ENCODE peak calls at places on chromosome 9, in nine cellular contexts. O, X, W, Q, B, T, N, G and Y are unnamed samples. For H3K27me3 and H4K20me1, the result is how much of the 10 kb centered on the place peaks cover.

GRCh38 chr9:121883281-121884056 is 209.6 kb downstream of the TTLL11 start:
- DNase-seq in X (no peak), O (peak), B (no peak), G (no peak), T (no peak), W (no peak), N (no peak), Q (no peak), Y (no peak)

GRCh38 chr9:89969156-89969566 is 364.3 kb downstream of the GADD45G start:
- DNase-seq in G (no peak), X (peak), B (no peak), Q (no peak), N (no peak), T (peak), W (no peak), O (peak), Y (no peak)

GRCh38 chr9:100317706-100318105 is 35.0 kb downstream of the TEX10 start:
- DNase-seq in Q (no peak), T (no peak), O (peak), N (peak), X (peak), B (no peak), G (no peak), W (no peak), Y (no peak)

GRCh38 chr9:84322830-84323229 is 17.7 kb downstream of the SLC28A3 start:
- DNase-seq in Q (no peak), O (peak), T (no peak), X (peak), G (no peak), N (peak), B (no peak), W (no peak), Y (no peak)

GRCh38 chr9:5799314-5799713 is 33.6 kb downstream of the ERMP1 start:
- DNase-seq in W (no peak), Q (peak), G (no peak), N (peak), X (peak), B (peak), O (peak), T (peak), Y (no peak)

GRCh38 chr9:113650207-113651131 is 186.9 kb downstream of the RGS3 start:
- DNase-seq in B (no peak), N (peak), Q (peak), W (peak), G (no peak), O (peak), T (peak), X (peak), Y (no peak)

GRCh38 chr9:115122937-115123336 is 5.0 kb upstream of the TNC start:
- DNase-seq in T (no peak), O (no peak), Q (no peak), B (no peak), X (no peak), N (no peak), G (no peak), W (no peak), Y (no peak)

GRCh38 chr9:112341741-112342140 is 8.3 kb upstream of the PTBP3 start:
- DNase-seq in T (peak), O (peak), Q (peak), B (no peak), G (no peak), N (peak), W (no peak), X (peak), Y (no peak)

GRCh38 chr9:114151426-114151956 is 3.8 kb upstream of the COL27A1 start:
- DNase-seq in Q (no peak), X (no peak), N (no peak), O (no peak), W (no peak), B (no peak), T (no peak), G (no peak), Y (no peak)

GRCh38 chr9:102461441-102461840 is 533.7 kb upstream of the CYLC2 start:
- DNase-seq in X (no peak), G (no peak), B (no peak), T (no peak), O (no peak), W (no peak), Q (no peak), N (no peak), Y (no peak)

DNA sequence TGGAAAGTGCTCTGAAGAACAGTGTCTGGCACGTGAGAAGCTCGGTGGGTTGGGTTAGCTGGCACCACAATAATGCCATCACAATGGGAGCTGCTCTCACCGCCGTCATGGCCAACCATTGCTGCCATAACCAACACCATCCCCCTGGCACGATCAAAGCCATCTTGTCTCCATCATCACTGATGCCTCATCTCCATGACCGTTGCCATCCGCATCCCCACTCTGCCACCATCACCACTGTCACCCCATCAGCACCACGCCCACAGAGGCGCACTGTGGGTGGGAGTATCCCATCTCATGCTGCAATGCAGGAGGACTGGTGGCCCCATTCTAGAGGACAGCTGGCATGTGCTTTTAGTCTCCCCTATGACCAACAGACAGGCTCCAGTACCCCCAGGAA is 23.7 kb downstream of the NR5A1 start:
- DNase-seq in X (no peak), T (no peak), B (no peak), G (no peak), Q (no peak), O (no peak), W (no peak), N (no peak), Y (no peak)
- H3K27me3 ChIP-seq in X (half or more), T (under half), B (under half), G (under half), Q (under half), O (under half), W (under half), N (under half), Y (under half)

GRCh38 chr9:93200989-93201339 is 17.0 kb downstream of the WNK2 start:
- DNase-seq in B (no peak), Q (no peak), T (peak), N (no peak), W (no peak), O (no peak), X (no peak), G (no peak), Y (no peak)
- H4K20me1 ChIP-seq in B (under half), Q (under half), T (under half), N (under half), W (under half), O (under half), X (under half), G (under half), Y (under half)

GRCh38 chr9:35800530-35800929 is 9.1 kb downstream of the NPR2 start:
- DNase-seq in X (no peak), N (no peak), O (no peak), Q (no peak), T (no peak), B (no peak), G (no peak), W (no peak), Y (no peak)
- H3K27me3 ChIP-seq in X (under half), N (under half), O (under half), Q (under half), T (under half), B (under half), G (under half), W (under half), Y (under half)

GRCh38 chr9:38162332-38162985 is 93.4 kb upstream of the SHB start:
- DNase-seq in N (peak), X (no peak), W (no peak), O (no peak), G (no peak), T (no peak), Q (no peak), B (no peak), Y (no peak)

GRCh38 chr9:38157711-38158110 is 88.7 kb upstream of the SHB start:
- DNase-seq in G (no peak), T (no peak), X (no peak), Q (no peak), W (no peak), N (no peak), B (no peak), O (no peak), Y (no peak)

GRCh38 chr9:38160613-38161215 is 91.7 kb upstream of the SHB start:
- DNase-seq in X (no peak), N (peak), O (peak), T (peak), B (peak), W (peak), Q (peak), G (no peak), Y (peak)

GRCh38 chr9:38159599-38159998 is 90.6 kb upstream of the SHB start:
- DNase-seq in O (no peak), W (no peak), N (no peak), B (no peak), X (no peak), Q (no peak), T (no peak), G (no peak), Y (no peak)

DNA sequence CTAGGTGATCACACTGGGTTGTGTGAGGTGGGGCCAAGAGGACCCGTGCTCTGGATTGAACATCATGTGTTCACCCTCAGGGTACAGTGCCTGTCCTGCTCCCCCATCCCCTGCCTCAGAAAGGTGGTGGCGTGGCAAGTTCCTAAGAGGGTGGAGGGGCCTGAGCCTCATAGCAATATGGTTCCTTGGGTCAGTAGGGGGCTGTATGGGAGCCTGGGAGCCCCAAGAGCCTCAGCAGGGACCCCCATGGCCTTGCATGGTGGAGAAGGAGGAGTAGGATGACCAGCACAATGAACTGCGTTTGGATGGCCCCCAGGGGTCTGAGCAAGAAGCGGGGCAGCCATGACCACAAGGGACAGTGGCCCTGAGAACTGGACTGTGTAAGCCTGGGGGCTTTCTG is 89.6 kb upstream of the SHB start:
- DNase-seq in Q (no peak), O (no peak), W (no peak), T (no peak), G (no peak), X (no peak), B (no peak), N (no peak), Y (no peak)
- H4K20me1 ChIP-seq in Q (under half), O (under half), W (under half), T (under half), G (under half), X (under half), B (under half), N (under half), Y (under half)

DNA sequence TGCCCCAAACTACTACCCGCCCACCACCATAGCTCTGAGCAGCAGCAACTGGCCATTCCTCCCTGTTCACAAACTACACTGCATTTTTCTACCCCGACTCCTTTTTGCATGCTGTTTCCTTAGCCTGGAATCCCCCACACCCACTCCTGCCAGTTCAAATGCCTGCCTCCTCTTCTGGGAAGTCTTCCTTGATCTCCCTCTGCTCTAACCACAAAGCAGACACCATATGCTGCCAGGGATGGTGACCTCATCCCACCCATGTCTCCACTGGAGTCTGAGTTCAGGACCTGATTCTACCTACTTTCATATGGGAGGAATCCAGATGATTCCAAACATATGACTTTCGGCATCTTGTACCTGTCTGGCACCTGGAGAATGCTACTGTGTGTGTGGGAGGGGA is 13.3 kb downstream of the ALDH1B1 start:
- DNase-seq in Q (no peak), X (peak), G (no peak), W (no peak), B (no peak), T (no peak), O (peak), N (no peak), Y (no peak)
- H3K27me3 ChIP-seq in Q (under half), X (under half), G (under half), W (under half), B (under half), T (under half), O (under half), N (under half), Y (under half)

DNA sequence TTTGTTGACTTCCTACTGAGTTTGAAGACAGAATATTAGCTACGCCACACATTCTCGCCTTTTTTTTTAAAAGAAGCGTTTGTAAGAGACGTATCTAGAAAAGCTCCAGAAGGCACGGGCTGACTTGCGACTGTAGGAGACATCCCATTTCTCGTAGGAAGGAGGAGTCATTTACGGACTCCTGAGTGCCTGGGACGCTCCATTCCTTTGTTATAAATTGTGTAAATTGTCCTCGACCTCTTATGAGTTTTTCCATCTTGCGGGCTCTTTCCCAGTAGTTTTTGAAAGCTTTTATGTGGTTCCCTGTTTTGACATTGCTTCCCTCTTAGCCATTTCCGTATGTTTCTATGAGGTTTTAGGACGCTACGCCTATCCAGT is 1.0 kb downstream of the RABL6 start:
- DNase-seq in Q (peak), N (no peak), W (no peak), T (no peak), O (peak), X (peak), B (no peak), G (no peak), Y (no peak)
- H4K20me1 ChIP-seq in Q (under half), N (under half), W (under half), T (under half), O (under half), X (under half), B (under half), G (under half), Y (under half)